ENCODE peak calls at places on chromosomes 11 and 22, in five cellular contexts. One of them, this sample, is unnamed.

GRCh38 chr11:120055646-120056045 is 82.3 kb downstream of the TRIM29 start:
- DNase-seq in Calu3: no peak
- DNase-seq in fibroblast of mammary gland: no peak
- DNase-seq in prostate gland: peak; percentile 77
- DNase-seq in RWPE1: peak; percentile 74
- DNase-seq in this sample: peak; percentile 3

GRCh38 chr11:1401656-1402221 is 12.0 kb downstream of the BRSK2 start:
- DNase-seq in fibroblast of mammary gland: peak; percentile 49
- DNase-seq in prostate gland: peak; percentile 31
- DNase-seq in RWPE1: peak; percentile 59
- DNase-seq in Calu3: peak; percentile 76
- DNase-seq in this sample: peak; percentile 48

GRCh38 chr11:36034572-36035331 is 90.9 kb downstream of the LDLRAD3 start:
- DNase-seq in RWPE1: peak; percentile 83
- DNase-seq in prostate gland: no peak
- DNase-seq in Calu3: no peak
- DNase-seq in fibroblast of mammary gland: peak; percentile 81
- DNase-seq in this sample: peak; percentile 77

GRCh38 chr11:68976563-68976962 is 4.2 kb downstream of the MRGPRD start:
- DNase-seq in Calu3: no peak
- DNase-seq in RWPE1: no peak
- DNase-seq in prostate gland: no peak
- DNase-seq in fibroblast of mammary gland: peak; percentile 37
- DNase-seq in this sample: no peak

GRCh38 chr22:39349506-39349966 is 255 bp upstream of the SYNGR1 start:
- DNase-seq in fibroblast of mammary gland: no peak
- DNase-seq in Calu3: peak; percentile 52
- DNase-seq in RWPE1: no peak
- DNase-seq in prostate gland: no peak
- DNase-seq in this sample: no peak

GRCh38 chr22:32144875-32145274 is 14.2 kb downstream of the C22orf42 start:
- DNase-seq in RWPE1: no peak
- DNase-seq in Calu3: no peak
- DNase-seq in prostate gland: no peak
- DNase-seq in fibroblast of mammary gland: no peak
- DNase-seq in this sample: no peak

GRCh38 chr11:86519064-86519911 is 144.6 kb downstream of the CCDC81 start:
- DNase-seq in RWPE1: no peak
- DNase-seq in fibroblast of mammary gland: peak; percentile 52
- DNase-seq in Calu3: no peak
- DNase-seq in prostate gland: no peak
- DNase-seq in this sample: peak; percentile 86

GRCh38 chr11:134244593-134244992 is 8.6 kb downstream of the THYN1 start:
- DNase-seq in RWPE1: no peak
- DNase-seq in fibroblast of mammary gland: peak; percentile 25
- DNase-seq in prostate gland: no peak
- DNase-seq in Calu3: peak; percentile 28
- DNase-seq in this sample: no peak

GRCh38 chr11:47889714-47890441 is 41.7 kb upstream of the NUP160 start:
- DNase-seq in Calu3: no peak
- DNase-seq in fibroblast of mammary gland: no peak
- DNase-seq in RWPE1: no peak
- DNase-seq in prostate gland: no peak
- DNase-seq in this sample: no peak

GRCh38 chr22:42978453-42979103 is 36.4 kb downstream of the PACSIN2 start:
- DNase-seq in RWPE1: peak; percentile 22
- DNase-seq in prostate gland: peak; percentile 63
- DNase-seq in fibroblast of mammary gland: peak; percentile 83
- DNase-seq in Calu3: peak; percentile 44
- DNase-seq in this sample: no peak

GRCh38 chr11:131370901-131371790 is 731 bp downstream of the NTM start:
- DNase-seq in RWPE1: no peak
- DNase-seq in Calu3: no peak
- DNase-seq in fibroblast of mammary gland: no peak
- DNase-seq in prostate gland: no peak
- DNase-seq in this sample: no peak

GRCh38 chr11:94740975-94741707 is 27.0 kb upstream of the AMOTL1 start:
- DNase-seq in prostate gland: peak; percentile 42
- DNase-seq in RWPE1: peak; percentile 73
- DNase-seq in fibroblast of mammary gland: peak; percentile 63
- DNase-seq in Calu3: peak; percentile 20
- DNase-seq in this sample: peak; percentile 67

GRCh38 chr22:28310299-28310698 is 369.3 kb downstream of the TTC28 start:
- DNase-seq in RWPE1: no peak
- DNase-seq in fibroblast of mammary gland: no peak
- DNase-seq in Calu3: no peak
- DNase-seq in prostate gland: no peak
- DNase-seq in this sample: no peak

GRCh38 chr11:64086263-64086938 is 50.7 kb downstream of the FLRT1 start:
- DNase-seq in RWPE1: no peak
- DNase-seq in Calu3: no peak
- DNase-seq in fibroblast of mammary gland: peak; percentile 54
- DNase-seq in prostate gland: no peak
- DNase-seq in this sample: no peak

DNA sequence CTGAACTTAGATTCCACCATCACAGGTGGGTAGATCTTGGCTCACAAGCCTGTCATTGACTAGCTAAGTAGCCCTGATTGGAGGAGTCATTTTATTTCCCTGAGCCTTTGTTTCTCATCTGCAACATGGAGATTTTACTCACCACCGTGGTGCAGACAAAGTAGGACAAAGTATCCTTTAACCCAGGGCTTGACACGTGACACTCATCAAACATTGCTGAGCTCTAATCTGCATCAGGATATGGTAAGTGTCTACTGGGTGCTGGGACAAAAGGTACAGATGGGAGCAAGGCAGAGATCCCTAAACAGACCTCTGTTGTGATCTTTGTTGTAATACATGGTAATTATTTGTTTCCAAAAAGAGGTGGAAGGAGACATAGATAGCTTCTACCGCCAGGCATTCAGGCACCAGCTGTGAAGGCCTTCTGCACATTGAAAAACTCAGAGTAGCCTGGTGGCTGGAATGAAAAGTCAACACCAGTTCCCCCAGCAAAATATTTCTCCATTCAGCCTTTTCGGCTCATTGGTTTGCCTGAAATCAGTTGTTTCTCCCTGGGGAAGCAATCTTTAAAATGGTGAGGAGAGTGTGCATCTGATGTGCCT is 18.3 kb upstream of the MICAL2 start:
- DNase-seq in Calu3: no peak
- DNase-seq in prostate gland: no peak
- DNase-seq in fibroblast of mammary gland: no peak
- DNase-seq in RWPE1: no peak
- DNase-seq in this sample: no peak
- TF ChIP-seq CTCF in Calu3: no peak
- TF ChIP-seq CTCF in prostate gland: no peak
- TF ChIP-seq CTCF in fibroblast of mammary gland: no peak
- TF ChIP-seq CTCF in RWPE1: no peak
- TF ChIP-seq CTCF in this sample: peak; percentile 25

GRCh38 chr11:67648140-67648795 is 2.3 kb downstream of the ACY3 start:
- DNase-seq in RWPE1: no peak
- DNase-seq in fibroblast of mammary gland: no peak
- DNase-seq in prostate gland: no peak
- DNase-seq in Calu3: no peak
- DNase-seq in this sample: no peak
- TF ChIP-seq CTCF in RWPE1: no peak
- TF ChIP-seq CTCF in fibroblast of mammary gland: no peak
- TF ChIP-seq CTCF in prostate gland: no peak
- TF ChIP-seq CTCF in Calu3: no peak
- TF ChIP-seq CTCF in this sample: peak; percentile 10

DNA sequence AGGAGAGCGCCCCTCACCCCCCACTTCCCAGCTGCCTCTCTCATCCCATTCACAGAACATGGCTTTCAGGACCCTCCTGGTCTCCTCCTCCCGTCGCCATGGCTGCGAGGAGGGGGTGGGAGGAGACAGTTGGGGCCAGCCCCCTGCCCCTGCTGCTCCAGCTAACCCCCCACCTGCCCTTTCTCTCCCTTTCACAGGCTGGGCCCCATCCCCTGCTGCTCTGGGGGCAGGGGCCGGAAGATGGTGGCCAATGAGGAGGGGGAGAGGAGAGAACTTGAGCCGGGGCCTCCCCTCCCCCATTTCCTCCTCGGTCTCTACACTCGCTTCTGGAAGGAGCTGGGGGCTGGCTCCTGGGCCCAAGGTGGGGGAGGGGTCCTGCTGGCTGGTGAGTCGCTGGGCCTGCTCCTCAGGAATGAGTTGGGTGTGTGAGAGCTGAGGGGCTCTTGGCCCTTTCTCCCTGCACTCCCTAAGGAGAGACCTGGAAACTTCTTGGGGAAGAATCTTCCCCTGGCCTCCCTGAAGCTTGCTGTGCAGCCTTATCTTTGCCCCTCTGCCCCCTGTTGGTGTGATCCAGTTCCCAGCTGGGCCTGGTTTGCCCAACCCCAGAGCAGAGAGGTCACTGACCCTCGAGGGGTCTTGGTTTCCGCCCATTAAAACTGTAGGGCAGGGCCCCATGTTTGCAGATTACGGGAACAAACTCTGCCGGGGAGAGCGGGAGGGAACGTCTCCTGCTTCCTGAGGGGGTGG is 10.2 kb downstream of the YPEL4 start:
- DNase-seq in fibroblast of mammary gland: peak; percentile 18
- DNase-seq in Calu3: no peak
- DNase-seq in RWPE1: no peak
- DNase-seq in prostate gland: no peak
- DNase-seq in this sample: peak; percentile 84
- TF ChIP-seq CTCF in fibroblast of mammary gland: no peak
- TF ChIP-seq CTCF in Calu3: no peak
- TF ChIP-seq CTCF in RWPE1: no peak
- TF ChIP-seq CTCF in prostate gland: no peak
- TF ChIP-seq CTCF in this sample: no peak

DNA sequence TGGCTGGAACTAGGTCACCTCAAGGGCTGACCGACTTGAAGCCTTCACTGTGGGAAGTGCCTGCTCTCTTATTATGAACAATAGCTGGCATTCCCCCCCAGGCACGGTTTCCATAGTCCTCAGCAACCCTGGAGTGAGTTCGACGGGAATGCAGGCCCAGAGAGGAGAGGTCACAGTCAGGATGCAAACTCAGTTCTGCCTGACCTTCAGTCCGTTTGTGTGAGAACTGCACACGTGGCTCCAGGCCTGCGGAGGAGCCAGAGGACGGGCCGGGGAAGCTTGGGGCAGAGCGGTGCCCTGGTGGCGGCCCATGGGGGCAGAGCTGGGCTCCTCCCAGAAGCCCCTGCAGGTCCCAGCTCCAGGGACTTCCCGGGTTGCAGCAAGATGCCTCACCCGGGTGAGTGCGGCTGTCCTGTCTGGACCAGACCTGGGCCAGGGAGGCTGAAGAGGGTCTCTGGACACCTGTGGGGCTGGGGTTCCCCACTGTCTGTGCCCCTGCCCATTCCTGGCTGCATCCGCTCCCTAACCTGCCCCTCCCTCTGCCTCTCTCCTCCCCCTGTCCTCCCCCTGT is 17.2 kb downstream of the SLC25A18 start:
- DNase-seq in prostate gland: no peak
- DNase-seq in RWPE1: no peak
- DNase-seq in fibroblast of mammary gland: no peak
- DNase-seq in Calu3: no peak
- DNase-seq in this sample: no peak
- TF ChIP-seq CTCF in prostate gland: no peak
- TF ChIP-seq CTCF in RWPE1: no peak
- TF ChIP-seq CTCF in fibroblast of mammary gland: no peak
- TF ChIP-seq CTCF in Calu3: no peak
- TF ChIP-seq CTCF in this sample: no peak

GRCh38 chr11:112659185-112659584 is 302.0 kb upstream of the NCAM1 start:
- DNase-seq in RWPE1: no peak
- DNase-seq in Calu3: no peak
- DNase-seq in prostate gland: no peak
- DNase-seq in fibroblast of mammary gland: no peak
- DNase-seq in this sample: no peak

GRCh38 chr11:112655386-112655785 is 305.8 kb upstream of the NCAM1 start:
- DNase-seq in prostate gland: no peak
- DNase-seq in fibroblast of mammary gland: peak; percentile 88
- DNase-seq in RWPE1: no peak
- DNase-seq in Calu3: no peak
- DNase-seq in this sample: peak; percentile 62

GRCh38 chr11:112661571-112661970 is 299.6 kb upstream of the NCAM1 start:
- DNase-seq in RWPE1: no peak
- DNase-seq in Calu3: no peak
- DNase-seq in prostate gland: no peak
- DNase-seq in fibroblast of mammary gland: no peak
- DNase-seq in this sample: no peak

GRCh38 chr11:112656772-112657428 is 304.3 kb upstream of the NCAM1 start:
- DNase-seq in prostate gland: no peak
- DNase-seq in RWPE1: peak; percentile 54
- DNase-seq in fibroblast of mammary gland: peak; percentile 88
- DNase-seq in Calu3: no peak
- DNase-seq in this sample: peak; percentile 92

GRCh38 chr11:112658521-112658920 is 302.7 kb upstream of the NCAM1 start:
- DNase-seq in fibroblast of mammary gland: no peak
- DNase-seq in Calu3: no peak
- DNase-seq in prostate gland: no peak
- DNase-seq in RWPE1: no peak
- DNase-seq in this sample: no peak
- TF ChIP-seq CTCF in fibroblast of mammary gland: no peak
- TF ChIP-seq CTCF in Calu3: no peak
- TF ChIP-seq CTCF in prostate gland: no peak
- TF ChIP-seq CTCF in RWPE1: no peak
- TF ChIP-seq CTCF in this sample: no peak

GRCh38 chr11:111851636-111852035 is 19.7 kb downstream of the ALG9 start:
- DNase-seq in RWPE1: no peak
- DNase-seq in prostate gland: no peak
- DNase-seq in fibroblast of mammary gland: peak; percentile 52
- DNase-seq in Calu3: no peak
- DNase-seq in this sample: peak; percentile 33
- TF ChIP-seq CTCF in RWPE1: peak; percentile 28
- TF ChIP-seq CTCF in prostate gland: peak; percentile 27
- TF ChIP-seq CTCF in fibroblast of mammary gland: peak; percentile 65
- TF ChIP-seq CTCF in Calu3: no peak
- TF ChIP-seq CTCF in this sample: peak; percentile 68

DNA sequence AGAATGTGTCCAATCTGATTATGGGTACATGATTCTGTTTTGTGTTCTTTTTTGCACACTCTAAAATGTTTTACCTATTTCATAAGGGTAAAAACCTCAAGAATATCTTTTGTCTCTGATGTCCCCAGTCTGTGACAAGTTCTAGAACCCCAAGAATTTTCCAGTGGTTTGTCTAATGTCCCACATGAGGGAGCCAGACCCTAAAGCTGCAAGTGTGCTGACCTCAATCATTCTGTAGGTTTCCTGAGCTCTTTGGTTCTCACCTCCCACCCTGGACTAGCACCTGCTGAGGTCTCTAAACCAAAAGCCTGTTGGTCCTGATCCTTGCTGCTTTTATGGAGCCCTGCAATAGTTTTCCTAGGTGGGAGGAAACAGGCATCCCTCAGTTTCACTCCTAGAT is 149.8 kb upstream of the MPPED2 start:
- DNase-seq in fibroblast of mammary gland: no peak
- DNase-seq in RWPE1: no peak
- DNase-seq in prostate gland: no peak
- DNase-seq in Calu3: no peak
- DNase-seq in this sample: no peak
- TF ChIP-seq CTCF in fibroblast of mammary gland: no peak
- TF ChIP-seq CTCF in RWPE1: no peak
- TF ChIP-seq CTCF in prostate gland: no peak
- TF ChIP-seq CTCF in Calu3: no peak
- TF ChIP-seq CTCF in this sample: no peak

DNA sequence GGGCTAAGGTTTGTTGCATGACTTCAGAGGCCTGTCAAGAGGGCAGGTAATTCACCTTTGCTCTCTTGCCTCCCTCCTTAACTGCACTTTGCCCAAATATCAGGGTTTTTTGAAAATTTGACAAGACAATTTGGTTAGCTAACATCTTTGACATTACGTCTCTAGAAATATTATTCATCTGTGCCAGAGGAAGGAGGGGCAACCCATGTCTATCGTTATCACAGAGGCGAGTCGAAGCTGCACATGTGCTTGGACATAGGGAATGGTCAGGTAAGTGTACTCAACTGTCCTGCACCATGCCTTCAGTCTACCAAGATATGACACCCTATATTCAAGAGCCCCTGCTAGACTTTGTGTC is 3.7 kb downstream of the AKIP1 start:
- DNase-seq in prostate gland: no peak
- DNase-seq in fibroblast of mammary gland: no peak
- DNase-seq in RWPE1: no peak
- DNase-seq in Calu3: no peak
- DNase-seq in this sample: no peak
- TF ChIP-seq CTCF in prostate gland: no peak
- TF ChIP-seq CTCF in fibroblast of mammary gland: no peak
- TF ChIP-seq CTCF in RWPE1: no peak
- TF ChIP-seq CTCF in Calu3: no peak
- TF ChIP-seq CTCF in this sample: no peak

This sample was measured in astrocyte of the spinal cord.